ENCODE peak calls at places on chromosomes 7 and 10, in six cellular contexts. Q is CD8-positive, alpha-beta T cell; J is left ventricle myocardium inferior; N is AG04450; P is fibroblast of lung; L is HepG2. Z is an unnamed sample.

GRCh38 chr7:27774717-27775328 is 34.9 kb downstream of the TAX1BP1 start:
- DNase-seq in N (no peak), P (peak), J (no peak), L (peak), Q (no peak), Z (no peak)

GRCh38 chr7:156111-157007 is 36.0 kb upstream of the FAM20C start:
- DNase-seq in J (no peak), Q (no peak), L (no peak), P (no peak), N (no peak), Z (no peak)

GRCh38 chr7:132368246-132368900 is 207.9 kb downstream of the PLXNA4 start:
- DNase-seq in L (no peak), P (no peak), Q (no peak), N (no peak), J (no peak), Z (no peak)

GRCh38 chr7:111266613-111267012 is 175.7 kb downstream of the LRRN3 start:
- DNase-seq in J (no peak), L (peak), Q (no peak), N (peak), P (peak), Z (peak)

GRCh38 chr7:43768201-43768893 is 9.9 kb downstream of the BLVRA start:
- DNase-seq in L (no peak), N (no peak), J (no peak), P (no peak), Q (no peak), Z (no peak)

GRCh38 chr10:129046074-129046681 is 420.9 kb upstream of the MGMT start:
- DNase-seq in Q (no peak), N (no peak), P (peak), L (no peak), J (no peak), Z (no peak)

GRCh38 chr7:134669845-134670373 is 23.3 kb downstream of the BPGM start:
- DNase-seq in Q (peak), J (no peak), N (peak), L (no peak), P (peak), Z (no peak)

GRCh38 chr7:31488562-31489203 is 25.2 kb upstream of the ITPRID1 start:
- DNase-seq in L (peak), N (no peak), J (peak), P (peak), Q (no peak), Z (no peak)

GRCh38 chr7:1895664-1896515 is 225.8 kb downstream of the ELFN1 start:
- DNase-seq in N (no peak), P (no peak), L (no peak), Q (no peak), J (peak), Z (no peak)

GRCh38 chr10:73653701-73654100 is 2.1 kb downstream of the SYNPO2L start:
- DNase-seq in Q (no peak), L (peak), J (no peak), P (peak), N (no peak), Z (no peak)

GRCh38 chr10:9102026-9102425 is 1047.5 kb downstream of the GATA3 start:
- DNase-seq in Q (no peak), P (no peak), L (no peak), J (no peak), N (no peak), Z (no peak)

GRCh38 chr10:72006026-72006425 is 41.8 kb downstream of the CHST3 start:
- DNase-seq in P (no peak), N (no peak), Q (no peak), J (no peak), L (no peak), Z (no peak)

GRCh38 chr7:22639400-22639799 is 87.6 kb upstream of the IL6 start:
- DNase-seq in Q (no peak), P (peak), L (no peak), N (peak), J (no peak), Z (no peak)

GRCh38 chr7:23067271-23067670 is 38.3 kb upstream of the KLHL7 start:
- DNase-seq in P (peak), L (no peak), N (peak), J (no peak), Q (no peak), Z (peak)

GRCh38 chr7:139525239-139525638 is 1.8 kb downstream of the CLEC2L start:
- DNase-seq in Q (no peak), N (no peak), P (no peak), J (no peak), L (no peak), Z (no peak)

GRCh38 chr10:129775681-129776080 is 188.4 kb downstream of the EBF3 start:
- DNase-seq in N (no peak), P (no peak), J (no peak), L (no peak), Q (no peak), Z (no peak)

GRCh38 chr10:46048152-46048551 is 2.1 kb upstream of the MSMB start:
- DNase-seq in L (no peak), P (no peak), J (no peak), N (no peak), Q (no peak), Z (no peak)
- TF ChIP-seq CTCF in L (peak), P (no peak), J (no peak), N (no peak), Q (no peak), Z (no peak)

GRCh38 chr7:100432621-100433275 is 3.1 kb downstream of the MEPCE start:
- DNase-seq in L (no peak), P (no peak), N (no peak), Q (no peak), J (no peak), Z (no peak)
- H3K4me3 ChIP-seq in L (no peak), P (no peak), N (no peak), Q (no peak), J (no peak), Z (no peak)

GRCh38 chr7:83941300-83941699 is 253.3 kb downstream of the SEMA3A start:
- DNase-seq in N (no peak), P (no peak), Q (no peak), J (no peak), L (no peak), Z (no peak)

GRCh38 chr7:83946801-83947200 is 247.8 kb downstream of the SEMA3A start:
- DNase-seq in L (no peak), J (no peak), Q (no peak), N (no peak), P (no peak), Z (no peak)

DNA sequence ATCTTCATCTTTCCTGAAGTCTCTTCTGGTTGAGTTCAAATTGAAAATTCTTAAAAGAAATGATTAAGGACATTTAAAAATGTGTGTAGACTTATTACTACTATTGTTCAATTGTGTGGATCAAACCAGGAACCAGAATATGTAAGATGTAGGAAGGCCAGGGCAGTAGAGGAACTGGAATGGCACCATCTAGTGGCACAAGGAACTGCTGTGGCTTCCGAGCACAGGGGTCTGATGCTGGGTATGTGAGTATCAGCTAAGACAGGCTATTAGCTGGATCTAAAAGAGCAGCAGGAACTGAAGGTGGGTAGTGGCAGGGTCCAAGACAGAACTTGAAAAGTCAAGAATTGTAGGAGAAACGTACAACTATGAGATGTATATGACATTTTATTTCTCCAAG is 247.3 kb downstream of the SEMA3A start:
- DNase-seq in N (no peak), P (no peak), Q (no peak), J (no peak), L (peak), Z (no peak)
- TF ChIP-seq CTCF in N (peak), P (peak), Q (no peak), J (no peak), L (peak), Z (peak)

GRCh38 chr7:151081170-151082101 is 827 bp upstream of the FASTK start:
- DNase-seq in J (no peak), N (no peak), L (no peak), Q (no peak), P (no peak), Z (no peak)
- H3K4me3 ChIP-seq in J (peak), N (peak), L (peak), Q (peak), P (peak), Z (peak)

DNA sequence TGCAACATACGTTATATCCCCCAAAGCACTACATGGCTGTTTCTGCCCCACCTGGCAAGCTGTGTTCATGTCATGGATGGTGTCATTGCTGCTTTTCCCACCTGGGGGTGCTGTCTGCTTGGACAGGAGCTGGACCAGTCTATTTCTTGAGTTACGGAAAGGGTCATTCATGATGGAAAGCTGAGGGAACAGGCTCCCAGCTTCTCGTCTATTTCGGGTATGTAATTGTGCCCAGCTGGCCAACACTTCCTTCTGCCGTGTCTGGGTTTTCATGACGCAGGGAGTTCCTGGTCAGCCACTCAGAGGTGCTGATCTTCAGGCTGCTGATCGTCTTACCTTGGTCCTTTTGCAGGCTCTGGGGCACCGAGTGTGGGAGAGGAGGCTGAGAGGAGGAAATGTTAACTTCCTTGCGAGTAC is 8.6 kb downstream of the BTBD16 start:
- DNase-seq in Q (no peak), L (peak), N (no peak), J (peak), P (peak), Z (no peak)
- TF ChIP-seq CTCF in Q (no peak), L (peak), N (peak), J (peak), P (peak), Z (peak)

DNA sequence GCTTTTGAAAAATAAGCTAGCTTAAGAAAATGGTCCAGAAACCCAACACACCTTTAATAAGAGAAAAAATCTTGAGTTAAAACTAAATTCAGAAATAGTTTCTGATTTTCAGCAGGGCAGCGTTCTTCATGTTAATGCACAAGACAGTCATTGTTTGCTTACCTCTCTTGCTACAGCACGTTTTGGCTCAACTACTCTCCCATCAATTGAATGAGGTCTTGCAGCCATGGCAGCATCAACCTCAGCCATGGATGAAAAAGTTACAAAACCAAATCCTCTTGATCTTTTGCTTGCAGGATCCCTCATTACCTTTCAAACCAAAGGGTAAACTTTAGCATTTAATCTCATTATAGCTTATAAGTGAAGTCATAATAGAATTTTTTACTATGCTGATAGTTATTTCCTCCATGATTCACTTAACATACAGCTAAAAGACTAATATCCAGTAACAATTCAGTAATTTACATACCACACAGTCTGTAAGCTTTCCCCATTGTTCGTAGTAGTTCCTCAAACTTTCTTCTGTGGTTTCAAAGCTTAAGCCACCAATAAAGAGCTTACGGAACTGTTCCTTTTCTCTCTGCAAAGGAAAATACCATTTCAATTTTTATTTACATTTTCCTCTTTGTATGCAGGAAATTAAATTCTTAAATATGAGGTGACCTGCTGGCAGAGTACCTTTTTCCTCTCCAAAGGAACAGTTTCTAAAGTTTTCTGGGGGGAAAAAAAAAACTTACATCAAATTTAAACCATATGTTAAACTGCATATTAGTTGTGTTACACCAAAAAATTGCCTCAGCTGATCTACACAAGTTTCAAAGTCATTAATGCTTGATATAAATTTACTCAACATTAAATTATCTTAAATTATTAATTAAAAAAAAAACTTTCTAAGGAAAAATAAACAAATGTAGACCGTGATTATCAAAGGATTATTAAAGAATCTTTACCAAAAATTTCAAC is 3.1 kb downstream of the HNRNPA2B1 start:
- DNase-seq in Q (no peak), J (no peak), L (no peak), P (no peak), N (no peak), Z (no peak)
- H3K4me3 ChIP-seq in Q (peak), J (peak), L (peak), P (peak), N (peak), Z (peak)

GRCh38 chr7:116598278-116598677 is 73.4 kb downstream of the CAV1 start:
- DNase-seq in N (no peak), P (no peak), Q (no peak), J (no peak), L (no peak), Z (no peak)
- TF ChIP-seq CTCF in N (peak), P (peak), Q (no peak), J (peak), L (peak), Z (peak)

GRCh38 chr10:95312264-95312663 is 21.5 kb upstream of the PDLIM1 start:
- DNase-seq in P (no peak), L (no peak), Q (no peak), N (no peak), J (no peak), Z (no peak)

GRCh38 chr10:95306851-95307250 is 16.0 kb upstream of the PDLIM1 start:
- DNase-seq in P (no peak), N (no peak), L (no peak), J (no peak), Q (no peak), Z (no peak)

GRCh38 chr10:95309958-95310357 is 19.2 kb upstream of the PDLIM1 start:
- DNase-seq in Q (no peak), J (no peak), N (no peak), P (no peak), L (no peak), Z (no peak)

GRCh38 chr10:95305606-95306385 is 15.0 kb upstream of the PDLIM1 start:
- DNase-seq in N (no peak), Q (no peak), L (no peak), P (no peak), J (no peak), Z (no peak)

GRCh38 chr10:95308389-95309302 is 17.8 kb upstream of the PDLIM1 start:
- DNase-seq in N (peak), P (peak), L (peak), Q (no peak), J (peak), Z (peak)
- H3K4me3 ChIP-seq in N (peak), P (no peak), L (no peak), Q (no peak), J (no peak), Z (no peak)

GRCh38 chr7:3453398-3453797 is 152.3 kb downstream of the SDK1 start:
- DNase-seq in J (no peak), L (no peak), N (no peak), P (no peak), Q (no peak), Z (no peak)
- TF ChIP-seq CTCF in J (no peak), L (no peak), N (no peak), P (peak), Q (no peak), Z (no peak)